ENCODE peak calls at places on chromosomes 2 and 18, in seven cellular contexts. One of them, this sample, is unnamed.

GRCh38 chr2:15866563-15867193 is 73.7 kb upstream of the MYCN start:
- DNase-seq in NCI-H1092 treated with DMSO at 0.1 percent for 48 hours: no peak
- DNase-seq in fibroblast of the conjunctiva: no peak
- DNase-seq in stimulated activated CD4-positive, alpha-beta T cell treated with anti-CD3 and anti-CD28 coated beads, Interleukin-15, amount 100 ng/mL, for 24 hours: no peak
- DNase-seq in activated naive CD8-positive, alpha-beta T cell treated with anti-CD3 and anti-CD28 coated beads for 36 hours: no peak
- DNase-seq in activated naive CD4-positive, alpha-beta T cell treated with anti-CD3 and anti-CD28 coated beads, Interleukin-2, amount 50 U/mL, for 16 hours: no peak
- DNase-seq in breast epithelium: no peak
- DNase-seq in this sample: no peak

GRCh38 chr2:8096484-8096883 is 585.4 kb upstream of the ID2 start:
- DNase-seq in NCI-H1092 treated with DMSO at 0.1 percent for 48 hours: no peak
- DNase-seq in fibroblast of the conjunctiva: no peak
- DNase-seq in stimulated activated CD4-positive, alpha-beta T cell treated with anti-CD3 and anti-CD28 coated beads, Interleukin-15, amount 100 ng/mL, for 24 hours: no peak
- DNase-seq in activated naive CD8-positive, alpha-beta T cell treated with anti-CD3 and anti-CD28 coated beads for 36 hours: no peak
- DNase-seq in activated naive CD4-positive, alpha-beta T cell treated with anti-CD3 and anti-CD28 coated beads, Interleukin-2, amount 50 U/mL, for 16 hours: no peak
- DNase-seq in breast epithelium: no peak
- DNase-seq in this sample: no peak

GRCh38 chr2:202376460-202377307 is 557 bp downstream of the BMPR2 start:
- DNase-seq in NCI-H1092 treated with DMSO at 0.1 percent for 48 hours: peak; percentile 59
- DNase-seq in fibroblast of the conjunctiva: no peak
- DNase-seq in stimulated activated CD4-positive, alpha-beta T cell treated with anti-CD3 and anti-CD28 coated beads, Interleukin-15, amount 100 ng/mL, for 24 hours: peak; percentile 63
- DNase-seq in activated naive CD8-positive, alpha-beta T cell treated with anti-CD3 and anti-CD28 coated beads for 36 hours: peak; percentile 50
- DNase-seq in activated naive CD4-positive, alpha-beta T cell treated with anti-CD3 and anti-CD28 coated beads, Interleukin-2, amount 50 U/mL, for 16 hours: peak; percentile 57
- DNase-seq in breast epithelium: peak; percentile 35
- DNase-seq in this sample: peak; percentile 46

GRCh38 chr2:218607436-218608115 is at the start of gene PLCD4:
- DNase-seq in NCI-H1092 treated with DMSO at 0.1 percent for 48 hours: peak; percentile 80
- DNase-seq in fibroblast of the conjunctiva: peak; percentile 91
- DNase-seq in stimulated activated CD4-positive, alpha-beta T cell treated with anti-CD3 and anti-CD28 coated beads, Interleukin-15, amount 100 ng/mL, for 24 hours: no peak
- DNase-seq in activated naive CD8-positive, alpha-beta T cell treated with anti-CD3 and anti-CD28 coated beads for 36 hours: no peak
- DNase-seq in activated naive CD4-positive, alpha-beta T cell treated with anti-CD3 and anti-CD28 coated beads, Interleukin-2, amount 50 U/mL, for 16 hours: no peak
- DNase-seq in breast epithelium: no peak
- DNase-seq in this sample: peak; percentile 98

GRCh38 chr2:2788076-2788475 is 457.0 kb upstream of the MYT1L start:
- DNase-seq in NCI-H1092 treated with DMSO at 0.1 percent for 48 hours: peak; percentile 21
- DNase-seq in fibroblast of the conjunctiva: no peak
- DNase-seq in stimulated activated CD4-positive, alpha-beta T cell treated with anti-CD3 and anti-CD28 coated beads, Interleukin-15, amount 100 ng/mL, for 24 hours: no peak
- DNase-seq in activated naive CD8-positive, alpha-beta T cell treated with anti-CD3 and anti-CD28 coated beads for 36 hours: no peak
- DNase-seq in activated naive CD4-positive, alpha-beta T cell treated with anti-CD3 and anti-CD28 coated beads, Interleukin-2, amount 50 U/mL, for 16 hours: no peak
- DNase-seq in breast epithelium: no peak
- DNase-seq in this sample: no peak

GRCh38 chr2:66430906-66431619 is 3.9 kb upstream of the MEIS1 start:
- DNase-seq in NCI-H1092 treated with DMSO at 0.1 percent for 48 hours: no peak
- DNase-seq in fibroblast of the conjunctiva: no peak
- DNase-seq in stimulated activated CD4-positive, alpha-beta T cell treated with anti-CD3 and anti-CD28 coated beads, Interleukin-15, amount 100 ng/mL, for 24 hours: no peak
- DNase-seq in activated naive CD8-positive, alpha-beta T cell treated with anti-CD3 and anti-CD28 coated beads for 36 hours: no peak
- DNase-seq in activated naive CD4-positive, alpha-beta T cell treated with anti-CD3 and anti-CD28 coated beads, Interleukin-2, amount 50 U/mL, for 16 hours: no peak
- DNase-seq in breast epithelium: no peak
- DNase-seq in this sample: no peak

GRCh38 chr2:174442546-174443510 is 44.0 kb downstream of the GPR155 start:
- DNase-seq in NCI-H1092 treated with DMSO at 0.1 percent for 48 hours: no peak
- DNase-seq in fibroblast of the conjunctiva: peak; percentile 49
- DNase-seq in stimulated activated CD4-positive, alpha-beta T cell treated with anti-CD3 and anti-CD28 coated beads, Interleukin-15, amount 100 ng/mL, for 24 hours: no peak
- DNase-seq in activated naive CD8-positive, alpha-beta T cell treated with anti-CD3 and anti-CD28 coated beads for 36 hours: no peak
- DNase-seq in activated naive CD4-positive, alpha-beta T cell treated with anti-CD3 and anti-CD28 coated beads, Interleukin-2, amount 50 U/mL, for 16 hours: no peak
- DNase-seq in breast epithelium: no peak
- DNase-seq in this sample: peak; percentile 85

GRCh38 chr2:19354417-19355022 is 3.9 kb downstream of the OSR1 start:
- DNase-seq in NCI-H1092 treated with DMSO at 0.1 percent for 48 hours: no peak
- DNase-seq in fibroblast of the conjunctiva: no peak
- DNase-seq in stimulated activated CD4-positive, alpha-beta T cell treated with anti-CD3 and anti-CD28 coated beads, Interleukin-15, amount 100 ng/mL, for 24 hours: no peak
- DNase-seq in activated naive CD8-positive, alpha-beta T cell treated with anti-CD3 and anti-CD28 coated beads for 36 hours: no peak
- DNase-seq in activated naive CD4-positive, alpha-beta T cell treated with anti-CD3 and anti-CD28 coated beads, Interleukin-2, amount 50 U/mL, for 16 hours: no peak
- DNase-seq in breast epithelium: no peak
- DNase-seq in this sample: no peak

GRCh38 chr2:231795525-231796327 is 9.5 kb downstream of the COPS7B start:
- DNase-seq in NCI-H1092 treated with DMSO at 0.1 percent for 48 hours: peak; percentile 2
- DNase-seq in fibroblast of the conjunctiva: peak; percentile 53
- DNase-seq in stimulated activated CD4-positive, alpha-beta T cell treated with anti-CD3 and anti-CD28 coated beads, Interleukin-15, amount 100 ng/mL, for 24 hours: no peak
- DNase-seq in activated naive CD8-positive, alpha-beta T cell treated with anti-CD3 and anti-CD28 coated beads for 36 hours: no peak
- DNase-seq in activated naive CD4-positive, alpha-beta T cell treated with anti-CD3 and anti-CD28 coated beads, Interleukin-2, amount 50 U/mL, for 16 hours: no peak
- DNase-seq in breast epithelium: peak; percentile 21
- DNase-seq in this sample: peak; percentile 89

GRCh38 chr2:238895901-238896600 is 48.2 kb downstream of the TWIST2 start:
- DNase-seq in NCI-H1092 treated with DMSO at 0.1 percent for 48 hours: no peak
- DNase-seq in fibroblast of the conjunctiva: peak; percentile 48
- DNase-seq in stimulated activated CD4-positive, alpha-beta T cell treated with anti-CD3 and anti-CD28 coated beads, Interleukin-15, amount 100 ng/mL, for 24 hours: no peak
- DNase-seq in activated naive CD8-positive, alpha-beta T cell treated with anti-CD3 and anti-CD28 coated beads for 36 hours: no peak
- DNase-seq in activated naive CD4-positive, alpha-beta T cell treated with anti-CD3 and anti-CD28 coated beads, Interleukin-2, amount 50 U/mL, for 16 hours: no peak
- DNase-seq in breast epithelium: peak; percentile 27
- DNase-seq in this sample: peak; percentile 65

GRCh38 chr2:1665761-1666505 is 78.4 kb downstream of the PXDN start:
- DNase-seq in NCI-H1092 treated with DMSO at 0.1 percent for 48 hours: no peak
- DNase-seq in fibroblast of the conjunctiva: no peak
- DNase-seq in stimulated activated CD4-positive, alpha-beta T cell treated with anti-CD3 and anti-CD28 coated beads, Interleukin-15, amount 100 ng/mL, for 24 hours: no peak
- DNase-seq in activated naive CD8-positive, alpha-beta T cell treated with anti-CD3 and anti-CD28 coated beads for 36 hours: no peak
- DNase-seq in activated naive CD4-positive, alpha-beta T cell treated with anti-CD3 and anti-CD28 coated beads, Interleukin-2, amount 50 U/mL, for 16 hours: no peak
- DNase-seq in breast epithelium: no peak
- DNase-seq in this sample: no peak

GRCh38 chr18:57975805-57976204 is 68.2 kb upstream of the NEDD4L start:
- DNase-seq in NCI-H1092 treated with DMSO at 0.1 percent for 48 hours: no peak
- DNase-seq in fibroblast of the conjunctiva: no peak
- DNase-seq in stimulated activated CD4-positive, alpha-beta T cell treated with anti-CD3 and anti-CD28 coated beads, Interleukin-15, amount 100 ng/mL, for 24 hours: no peak
- DNase-seq in activated naive CD8-positive, alpha-beta T cell treated with anti-CD3 and anti-CD28 coated beads for 36 hours: no peak
- DNase-seq in activated naive CD4-positive, alpha-beta T cell treated with anti-CD3 and anti-CD28 coated beads, Interleukin-2, amount 50 U/mL, for 16 hours: no peak
- DNase-seq in breast epithelium: no peak
- DNase-seq in this sample: peak; percentile 53

GRCh38 chr18:79595876-79596374 is 83.7 kb upstream of the CTDP1 start:
- DNase-seq in NCI-H1092 treated with DMSO at 0.1 percent for 48 hours: no peak
- DNase-seq in fibroblast of the conjunctiva: no peak
- DNase-seq in stimulated activated CD4-positive, alpha-beta T cell treated with anti-CD3 and anti-CD28 coated beads, Interleukin-15, amount 100 ng/mL, for 24 hours: no peak
- DNase-seq in activated naive CD8-positive, alpha-beta T cell treated with anti-CD3 and anti-CD28 coated beads for 36 hours: no peak
- DNase-seq in activated naive CD4-positive, alpha-beta T cell treated with anti-CD3 and anti-CD28 coated beads, Interleukin-2, amount 50 U/mL, for 16 hours: no peak
- DNase-seq in breast epithelium: no peak
- DNase-seq in this sample: no peak

GRCh38 chr2:11629215-11629614 is 40.8 kb downstream of the NTSR2 start:
- DNase-seq in NCI-H1092 treated with DMSO at 0.1 percent for 48 hours: no peak
- DNase-seq in fibroblast of the conjunctiva: no peak
- DNase-seq in stimulated activated CD4-positive, alpha-beta T cell treated with anti-CD3 and anti-CD28 coated beads, Interleukin-15, amount 100 ng/mL, for 24 hours: no peak
- DNase-seq in activated naive CD8-positive, alpha-beta T cell treated with anti-CD3 and anti-CD28 coated beads for 36 hours: no peak
- DNase-seq in activated naive CD4-positive, alpha-beta T cell treated with anti-CD3 and anti-CD28 coated beads, Interleukin-2, amount 50 U/mL, for 16 hours: no peak
- DNase-seq in breast epithelium: no peak
- DNase-seq in this sample: no peak

GRCh38 chr2:74740395-74741075 is 86.5 kb downstream of the SEMA4F start:
- DNase-seq in NCI-H1092 treated with DMSO at 0.1 percent for 48 hours: no peak
- DNase-seq in fibroblast of the conjunctiva: peak; percentile 82
- DNase-seq in stimulated activated CD4-positive, alpha-beta T cell treated with anti-CD3 and anti-CD28 coated beads, Interleukin-15, amount 100 ng/mL, for 24 hours: peak; percentile 7
- DNase-seq in activated naive CD8-positive, alpha-beta T cell treated with anti-CD3 and anti-CD28 coated beads for 36 hours: no peak
- DNase-seq in activated naive CD4-positive, alpha-beta T cell treated with anti-CD3 and anti-CD28 coated beads, Interleukin-2, amount 50 U/mL, for 16 hours: no peak
- DNase-seq in breast epithelium: peak; percentile 23
- DNase-seq in this sample: peak; percentile 93

GRCh38 chr18:2087877-2088673 is 483.2 kb downstream of the METTL4 start:
- DNase-seq in NCI-H1092 treated with DMSO at 0.1 percent for 48 hours: no peak
- DNase-seq in fibroblast of the conjunctiva: no peak
- DNase-seq in stimulated activated CD4-positive, alpha-beta T cell treated with anti-CD3 and anti-CD28 coated beads, Interleukin-15, amount 100 ng/mL, for 24 hours: no peak
- DNase-seq in activated naive CD8-positive, alpha-beta T cell treated with anti-CD3 and anti-CD28 coated beads for 36 hours: no peak
- DNase-seq in activated naive CD4-positive, alpha-beta T cell treated with anti-CD3 and anti-CD28 coated beads, Interleukin-2, amount 50 U/mL, for 16 hours: no peak
- DNase-seq in breast epithelium: no peak
- DNase-seq in this sample: peak; percentile 23

GRCh38 chr18:74590606-74591005 is 7.1 kb upstream of the ZNF407 start:
- DNase-seq in NCI-H1092 treated with DMSO at 0.1 percent for 48 hours: no peak
- DNase-seq in fibroblast of the conjunctiva: no peak
- DNase-seq in stimulated activated CD4-positive, alpha-beta T cell treated with anti-CD3 and anti-CD28 coated beads, Interleukin-15, amount 100 ng/mL, for 24 hours: no peak
- DNase-seq in activated naive CD8-positive, alpha-beta T cell treated with anti-CD3 and anti-CD28 coated beads for 36 hours: no peak
- DNase-seq in activated naive CD4-positive, alpha-beta T cell treated with anti-CD3 and anti-CD28 coated beads, Interleukin-2, amount 50 U/mL, for 16 hours: no peak
- DNase-seq in breast epithelium: no peak
- DNase-seq in this sample: no peak

GRCh38 chr18:51651761-51652160 is 454.3 kb upstream of the MEX3C start:
- DNase-seq in NCI-H1092 treated with DMSO at 0.1 percent for 48 hours: no peak
- DNase-seq in fibroblast of the conjunctiva: no peak
- DNase-seq in stimulated activated CD4-positive, alpha-beta T cell treated with anti-CD3 and anti-CD28 coated beads, Interleukin-15, amount 100 ng/mL, for 24 hours: no peak
- DNase-seq in activated naive CD8-positive, alpha-beta T cell treated with anti-CD3 and anti-CD28 coated beads for 36 hours: no peak
- DNase-seq in activated naive CD4-positive, alpha-beta T cell treated with anti-CD3 and anti-CD28 coated beads, Interleukin-2, amount 50 U/mL, for 16 hours: no peak
- DNase-seq in breast epithelium: no peak
- DNase-seq in this sample: no peak

GRCh38 chr2:138699421-138699820 is 80.8 kb downstream of the NXPH2 start:
- DNase-seq in NCI-H1092 treated with DMSO at 0.1 percent for 48 hours: no peak
- DNase-seq in fibroblast of the conjunctiva: no peak
- DNase-seq in stimulated activated CD4-positive, alpha-beta T cell treated with anti-CD3 and anti-CD28 coated beads, Interleukin-15, amount 100 ng/mL, for 24 hours: no peak
- DNase-seq in activated naive CD8-positive, alpha-beta T cell treated with anti-CD3 and anti-CD28 coated beads for 36 hours: no peak
- DNase-seq in activated naive CD4-positive, alpha-beta T cell treated with anti-CD3 and anti-CD28 coated beads, Interleukin-2, amount 50 U/mL, for 16 hours: no peak
- DNase-seq in breast epithelium: no peak
- DNase-seq in this sample: no peak

GRCh38 chr2:54946220-54946568 is 104.1 kb downstream of the RTN4 start:
- DNase-seq in NCI-H1092 treated with DMSO at 0.1 percent for 48 hours: no peak
- DNase-seq in fibroblast of the conjunctiva: no peak
- DNase-seq in stimulated activated CD4-positive, alpha-beta T cell treated with anti-CD3 and anti-CD28 coated beads, Interleukin-15, amount 100 ng/mL, for 24 hours: no peak
- DNase-seq in activated naive CD8-positive, alpha-beta T cell treated with anti-CD3 and anti-CD28 coated beads for 36 hours: no peak
- DNase-seq in activated naive CD4-positive, alpha-beta T cell treated with anti-CD3 and anti-CD28 coated beads, Interleukin-2, amount 50 U/mL, for 16 hours: no peak
- DNase-seq in breast epithelium: no peak
- DNase-seq in this sample: no peak

GRCh38 chr2:26905341-26906198 is 57.6 kb downstream of the DPYSL5 start:
- DNase-seq in NCI-H1092 treated with DMSO at 0.1 percent for 48 hours: no peak
- DNase-seq in fibroblast of the conjunctiva: no peak
- DNase-seq in stimulated activated CD4-positive, alpha-beta T cell treated with anti-CD3 and anti-CD28 coated beads, Interleukin-15, amount 100 ng/mL, for 24 hours: no peak
- DNase-seq in activated naive CD8-positive, alpha-beta T cell treated with anti-CD3 and anti-CD28 coated beads for 36 hours: no peak
- DNase-seq in activated naive CD4-positive, alpha-beta T cell treated with anti-CD3 and anti-CD28 coated beads, Interleukin-2, amount 50 U/mL, for 16 hours: no peak
- DNase-seq in breast epithelium: no peak
- DNase-seq in this sample: no peak

GRCh38 chr18:11488175-11488574 is 121.2 kb upstream of the SLC35G4 start:
- DNase-seq in NCI-H1092 treated with DMSO at 0.1 percent for 48 hours: no peak
- DNase-seq in fibroblast of the conjunctiva: peak; percentile 26
- DNase-seq in stimulated activated CD4-positive, alpha-beta T cell treated with anti-CD3 and anti-CD28 coated beads, Interleukin-15, amount 100 ng/mL, for 24 hours: no peak
- DNase-seq in activated naive CD8-positive, alpha-beta T cell treated with anti-CD3 and anti-CD28 coated beads for 36 hours: no peak
- DNase-seq in activated naive CD4-positive, alpha-beta T cell treated with anti-CD3 and anti-CD28 coated beads, Interleukin-2, amount 50 U/mL, for 16 hours: no peak
- DNase-seq in breast epithelium: no peak
- DNase-seq in this sample: peak; percentile 50

GRCh38 chr2:64730551-64731305 is 77.0 kb upstream of the SERTAD2 start:
- DNase-seq in NCI-H1092 treated with DMSO at 0.1 percent for 48 hours: peak; percentile 65
- DNase-seq in fibroblast of the conjunctiva: peak; percentile 44
- DNase-seq in stimulated activated CD4-positive, alpha-beta T cell treated with anti-CD3 and anti-CD28 coated beads, Interleukin-15, amount 100 ng/mL, for 24 hours: peak; percentile 47
- DNase-seq in activated naive CD8-positive, alpha-beta T cell treated with anti-CD3 and anti-CD28 coated beads for 36 hours: peak; percentile 30
- DNase-seq in activated naive CD4-positive, alpha-beta T cell treated with anti-CD3 and anti-CD28 coated beads, Interleukin-2, amount 50 U/mL, for 16 hours: peak; percentile 27
- DNase-seq in breast epithelium: peak; percentile 58
- DNase-seq in this sample: peak; percentile 79

GRCh38 chr2:62501794-62502500 is 4.0 kb downstream of the TMEM17 start:
- DNase-seq in NCI-H1092 treated with DMSO at 0.1 percent for 48 hours: no peak
- DNase-seq in fibroblast of the conjunctiva: peak; percentile 69
- DNase-seq in stimulated activated CD4-positive, alpha-beta T cell treated with anti-CD3 and anti-CD28 coated beads, Interleukin-15, amount 100 ng/mL, for 24 hours: no peak
- DNase-seq in activated naive CD8-positive, alpha-beta T cell treated with anti-CD3 and anti-CD28 coated beads for 36 hours: no peak
- DNase-seq in activated naive CD4-positive, alpha-beta T cell treated with anti-CD3 and anti-CD28 coated beads, Interleukin-2, amount 50 U/mL, for 16 hours: no peak
- DNase-seq in breast epithelium: no peak
- DNase-seq in this sample: peak; percentile 55

GRCh38 chr2:124269348-124269747 is 244.3 kb downstream of the CNTNAP5 start:
- DNase-seq in NCI-H1092 treated with DMSO at 0.1 percent for 48 hours: no peak
- DNase-seq in fibroblast of the conjunctiva: no peak
- DNase-seq in stimulated activated CD4-positive, alpha-beta T cell treated with anti-CD3 and anti-CD28 coated beads, Interleukin-15, amount 100 ng/mL, for 24 hours: no peak
- DNase-seq in activated naive CD8-positive, alpha-beta T cell treated with anti-CD3 and anti-CD28 coated beads for 36 hours: no peak
- DNase-seq in activated naive CD4-positive, alpha-beta T cell treated with anti-CD3 and anti-CD28 coated beads, Interleukin-2, amount 50 U/mL, for 16 hours: no peak
- DNase-seq in breast epithelium: no peak
- DNase-seq in this sample: no peak

GRCh38 chr18:7839548-7839947 is 272.4 kb downstream of the PTPRM start:
- DNase-seq in NCI-H1092 treated with DMSO at 0.1 percent for 48 hours: no peak
- DNase-seq in fibroblast of the conjunctiva: no peak
- DNase-seq in stimulated activated CD4-positive, alpha-beta T cell treated with anti-CD3 and anti-CD28 coated beads, Interleukin-15, amount 100 ng/mL, for 24 hours: no peak
- DNase-seq in activated naive CD8-positive, alpha-beta T cell treated with anti-CD3 and anti-CD28 coated beads for 36 hours: no peak
- DNase-seq in activated naive CD4-positive, alpha-beta T cell treated with anti-CD3 and anti-CD28 coated beads, Interleukin-2, amount 50 U/mL, for 16 hours: no peak
- DNase-seq in breast epithelium: no peak
- DNase-seq in this sample: no peak

GRCh38 chr2:159811232-159811631 is 13.2 kb upstream of the CD302 start:
- DNase-seq in NCI-H1092 treated with DMSO at 0.1 percent for 48 hours: no peak
- DNase-seq in fibroblast of the conjunctiva: no peak
- DNase-seq in stimulated activated CD4-positive, alpha-beta T cell treated with anti-CD3 and anti-CD28 coated beads, Interleukin-15, amount 100 ng/mL, for 24 hours: no peak
- DNase-seq in activated naive CD8-positive, alpha-beta T cell treated with anti-CD3 and anti-CD28 coated beads for 36 hours: no peak
- DNase-seq in activated naive CD4-positive, alpha-beta T cell treated with anti-CD3 and anti-CD28 coated beads, Interleukin-2, amount 50 U/mL, for 16 hours: no peak
- DNase-seq in breast epithelium: no peak
- DNase-seq in this sample: no peak

GRCh38 chr2:67917332-67918054 is 145.3 kb downstream of the C1D start:
- DNase-seq in NCI-H1092 treated with DMSO at 0.1 percent for 48 hours: no peak
- DNase-seq in fibroblast of the conjunctiva: peak; percentile 80
- DNase-seq in stimulated activated CD4-positive, alpha-beta T cell treated with anti-CD3 and anti-CD28 coated beads, Interleukin-15, amount 100 ng/mL, for 24 hours: no peak
- DNase-seq in activated naive CD8-positive, alpha-beta T cell treated with anti-CD3 and anti-CD28 coated beads for 36 hours: no peak
- DNase-seq in activated naive CD4-positive, alpha-beta T cell treated with anti-CD3 and anti-CD28 coated beads, Interleukin-2, amount 50 U/mL, for 16 hours: no peak
- DNase-seq in breast epithelium: no peak
- DNase-seq in this sample: peak; percentile 88

GRCh38 chr2:109322111-109322510 is 193.1 kb downstream of the SH3RF3 start:
- DNase-seq in NCI-H1092 treated with DMSO at 0.1 percent for 48 hours: no peak
- DNase-seq in fibroblast of the conjunctiva: peak; percentile 89
- DNase-seq in stimulated activated CD4-positive, alpha-beta T cell treated with anti-CD3 and anti-CD28 coated beads, Interleukin-15, amount 100 ng/mL, for 24 hours: no peak
- DNase-seq in activated naive CD8-positive, alpha-beta T cell treated with anti-CD3 and anti-CD28 coated beads for 36 hours: no peak
- DNase-seq in activated naive CD4-positive, alpha-beta T cell treated with anti-CD3 and anti-CD28 coated beads, Interleukin-2, amount 50 U/mL, for 16 hours: no peak
- DNase-seq in breast epithelium: peak; percentile 85
- DNase-seq in this sample: peak; percentile 95

GRCh38 chr2:27716301-27717069 is 52.8 kb downstream of the SLC4A1AP start:
- DNase-seq in NCI-H1092 treated with DMSO at 0.1 percent for 48 hours: no peak
- DNase-seq in fibroblast of the conjunctiva: no peak
- DNase-seq in stimulated activated CD4-positive, alpha-beta T cell treated with anti-CD3 and anti-CD28 coated beads, Interleukin-15, amount 100 ng/mL, for 24 hours: no peak
- DNase-seq in activated naive CD8-positive, alpha-beta T cell treated with anti-CD3 and anti-CD28 coated beads for 36 hours: no peak
- DNase-seq in activated naive CD4-positive, alpha-beta T cell treated with anti-CD3 and anti-CD28 coated beads, Interleukin-2, amount 50 U/mL, for 16 hours: no peak
- DNase-seq in breast epithelium: no peak
- DNase-seq in this sample: no peak

GRCh38 chr2:239598011-239598731 is 197.4 kb upstream of the HDAC4 start:
- DNase-seq in NCI-H1092 treated with DMSO at 0.1 percent for 48 hours: no peak
- DNase-seq in fibroblast of the conjunctiva: no peak
- DNase-seq in stimulated activated CD4-positive, alpha-beta T cell treated with anti-CD3 and anti-CD28 coated beads, Interleukin-15, amount 100 ng/mL, for 24 hours: peak; percentile 1
- DNase-seq in activated naive CD8-positive, alpha-beta T cell treated with anti-CD3 and anti-CD28 coated beads for 36 hours: no peak
- DNase-seq in activated naive CD4-positive, alpha-beta T cell treated with anti-CD3 and anti-CD28 coated beads, Interleukin-2, amount 50 U/mL, for 16 hours: no peak
- DNase-seq in breast epithelium: no peak
- DNase-seq in this sample: no peak

GRCh38 chr18:54684786-54685185 is 93.7 kb downstream of the DYNAP start:
- DNase-seq in NCI-H1092 treated with DMSO at 0.1 percent for 48 hours: no peak
- DNase-seq in fibroblast of the conjunctiva: no peak
- DNase-seq in stimulated activated CD4-positive, alpha-beta T cell treated with anti-CD3 and anti-CD28 coated beads, Interleukin-15, amount 100 ng/mL, for 24 hours: no peak
- DNase-seq in activated naive CD8-positive, alpha-beta T cell treated with anti-CD3 and anti-CD28 coated beads for 36 hours: no peak
- DNase-seq in activated naive CD4-positive, alpha-beta T cell treated with anti-CD3 and anti-CD28 coated beads, Interleukin-2, amount 50 U/mL, for 16 hours: no peak
- DNase-seq in breast epithelium: no peak
- DNase-seq in this sample: no peak

GRCh38 chr2:119174216-119174992 is 15.9 kb upstream of the C1QL2 start:
- DNase-seq in NCI-H1092 treated with DMSO at 0.1 percent for 48 hours: no peak
- DNase-seq in fibroblast of the conjunctiva: no peak
- DNase-seq in stimulated activated CD4-positive, alpha-beta T cell treated with anti-CD3 and anti-CD28 coated beads, Interleukin-15, amount 100 ng/mL, for 24 hours: peak; percentile 70
- DNase-seq in activated naive CD8-positive, alpha-beta T cell treated with anti-CD3 and anti-CD28 coated beads for 36 hours: peak; percentile 61
- DNase-seq in activated naive CD4-positive, alpha-beta T cell treated with anti-CD3 and anti-CD28 coated beads, Interleukin-2, amount 50 U/mL, for 16 hours: peak; percentile 64
- DNase-seq in breast epithelium: no peak
- DNase-seq in this sample: peak; percentile 27

GRCh38 chr2:159125858-159126257 is 157.4 kb downstream of the TANC1 start:
- DNase-seq in NCI-H1092 treated with DMSO at 0.1 percent for 48 hours: no peak
- DNase-seq in fibroblast of the conjunctiva: no peak
- DNase-seq in stimulated activated CD4-positive, alpha-beta T cell treated with anti-CD3 and anti-CD28 coated beads, Interleukin-15, amount 100 ng/mL, for 24 hours: no peak
- DNase-seq in activated naive CD8-positive, alpha-beta T cell treated with anti-CD3 and anti-CD28 coated beads for 36 hours: no peak
- DNase-seq in activated naive CD4-positive, alpha-beta T cell treated with anti-CD3 and anti-CD28 coated beads, Interleukin-2, amount 50 U/mL, for 16 hours: no peak
- DNase-seq in breast epithelium: no peak
- DNase-seq in this sample: no peak

GRCh38 chr2:54574107-54574859 is 118.2 kb downstream of the SPTBN1 start:
- DNase-seq in NCI-H1092 treated with DMSO at 0.1 percent for 48 hours: no peak
- DNase-seq in fibroblast of the conjunctiva: no peak
- DNase-seq in stimulated activated CD4-positive, alpha-beta T cell treated with anti-CD3 and anti-CD28 coated beads, Interleukin-15, amount 100 ng/mL, for 24 hours: peak; percentile 65
- DNase-seq in activated naive CD8-positive, alpha-beta T cell treated with anti-CD3 and anti-CD28 coated beads for 36 hours: peak; percentile 57
- DNase-seq in activated naive CD4-positive, alpha-beta T cell treated with anti-CD3 and anti-CD28 coated beads, Interleukin-2, amount 50 U/mL, for 16 hours: no peak
- DNase-seq in breast epithelium: no peak
- DNase-seq in this sample: peak; percentile 72

GRCh38 chr2:9697904-9698303 is 67.1 kb upstream of the YWHAQ start:
- DNase-seq in NCI-H1092 treated with DMSO at 0.1 percent for 48 hours: no peak
- DNase-seq in fibroblast of the conjunctiva: no peak
- DNase-seq in stimulated activated CD4-positive, alpha-beta T cell treated with anti-CD3 and anti-CD28 coated beads, Interleukin-15, amount 100 ng/mL, for 24 hours: peak; percentile 42
- DNase-seq in activated naive CD8-positive, alpha-beta T cell treated with anti-CD3 and anti-CD28 coated beads for 36 hours: peak; percentile 24
- DNase-seq in activated naive CD4-positive, alpha-beta T cell treated with anti-CD3 and anti-CD28 coated beads, Interleukin-2, amount 50 U/mL, for 16 hours: no peak
- DNase-seq in breast epithelium: no peak
- DNase-seq in this sample: no peak

GRCh38 chr2:103401621-103402020 is 639.8 kb downstream of the TMEM182 start:
- DNase-seq in NCI-H1092 treated with DMSO at 0.1 percent for 48 hours: no peak
- DNase-seq in fibroblast of the conjunctiva: no peak
- DNase-seq in stimulated activated CD4-positive, alpha-beta T cell treated with anti-CD3 and anti-CD28 coated beads, Interleukin-15, amount 100 ng/mL, for 24 hours: no peak
- DNase-seq in activated naive CD8-positive, alpha-beta T cell treated with anti-CD3 and anti-CD28 coated beads for 36 hours: no peak
- DNase-seq in activated naive CD4-positive, alpha-beta T cell treated with anti-CD3 and anti-CD28 coated beads, Interleukin-2, amount 50 U/mL, for 16 hours: no peak
- DNase-seq in breast epithelium: no peak
- DNase-seq in this sample: no peak

GRCh38 chr2:183493060-183493459 is 368.8 kb downstream of the NUP35 start:
- DNase-seq in NCI-H1092 treated with DMSO at 0.1 percent for 48 hours: no peak
- DNase-seq in fibroblast of the conjunctiva: no peak
- DNase-seq in stimulated activated CD4-positive, alpha-beta T cell treated with anti-CD3 and anti-CD28 coated beads, Interleukin-15, amount 100 ng/mL, for 24 hours: no peak
- DNase-seq in activated naive CD8-positive, alpha-beta T cell treated with anti-CD3 and anti-CD28 coated beads for 36 hours: no peak
- DNase-seq in activated naive CD4-positive, alpha-beta T cell treated with anti-CD3 and anti-CD28 coated beads, Interleukin-2, amount 50 U/mL, for 16 hours: no peak
- DNase-seq in breast epithelium: no peak
- DNase-seq in this sample: no peak